ENCODE peak calls at places on chromosomes 5 and 9, in four cellular contexts. D, E, I and L are unnamed samples.

GRCh38 chr9:124657526-124657925 is 113.6 kb downstream of the NR6A1 start:
- DNase-seq in E (no peak), I (no peak), D (no peak), L (no peak)

GRCh38 chr9:3858961-3859360 is 333.2 kb upstream of the RFX3 start:
- DNase-seq in I (peak), D (no peak), E (peak), L (no peak)

GRCh38 chr9:35776018-35776417 is 15.4 kb upstream of the NPR2 start:
- DNase-seq in I (no peak), E (no peak), D (no peak), L (no peak)

GRCh38 chr9:100063185-100063584 is 35.6 kb downstream of the ERP44 start:
- DNase-seq in I (no peak), D (no peak), E (peak), L (no peak)

GRCh38 chr9:133135193-133135745 is 14.2 kb upstream of the RALGDS start:
- DNase-seq in I (peak), D (no peak), E (peak), L (peak)

GRCh38 chr5:76811214-76811613 is 7.6 kb upstream of the F2RL1 start:
- DNase-seq in I (no peak), E (peak), D (no peak), L (no peak)

GRCh38 chr5:109476292-109476691 is 66.5 kb upstream of the PJA2 start:
- DNase-seq in E (no peak), D (no peak), I (no peak), L (no peak)

GRCh38 chr9:93864840-93865239 is 90.3 kb downstream of the BARX1 start:
- DNase-seq in I (no peak), E (no peak), D (no peak), L (no peak)

GRCh38 chr9:107472581-107473335 is 16.8 kb downstream of the KLF4 start:
- DNase-seq in I (no peak), E (no peak), D (no peak), L (no peak)
- TF ChIP-seq SMC3 in I (no peak), E (no peak), D (no peak), L (no peak)

GRCh38 chr9:115650768-115651167 is 502.8 kb upstream of the PAPPA start:
- DNase-seq in E (peak), D (no peak), I (no peak), L (no peak)
- TF ChIP-seq RFX5 in E (no peak), D (no peak), I (no peak), L (no peak)

GRCh38 chr5:41289970-41290464 is 76.7 kb upstream of the C6 start:
- DNase-seq in I (no peak), D (no peak), E (no peak), L (no peak)

GRCh38 chr5:41296066-41296465 is 82.7 kb upstream of the C6 start:
- DNase-seq in D (no peak), E (no peak), I (no peak), L (no peak)

GRCh38 chr5:41286696-41287095 is 73.4 kb upstream of the C6 start:
- DNase-seq in D (no peak), E (no peak), I (no peak), L (no peak)

GRCh38 chr5:41290810-41291209 is 77.5 kb upstream of the C6 start:
- DNase-seq in D (no peak), I (no peak), E (no peak), L (no peak)

GRCh38 chr5:41291323-41291722 is 78.0 kb upstream of the C6 start:
- DNase-seq in D (no peak), E (no peak), I (no peak), L (no peak)
- TF ChIP-seq RCOR1 in D (no peak), E (no peak), I (no peak), L (no peak)

GRCh38 chr5:151670953-151671636 is 15.6 kb downstream of the SPARC start:
- DNase-seq in E (peak), I (no peak), D (no peak), L (no peak)

GRCh38 chr5:151675225-151675955 is 11.3 kb downstream of the SPARC start:
- DNase-seq in D (no peak), E (peak), I (no peak), L (no peak)

GRCh38 chr5:151673421-151673820 is 13.3 kb downstream of the SPARC start:
- DNase-seq in I (no peak), E (no peak), D (no peak), L (no peak)

GRCh38 chr5:151670074-151670686 is 16.5 kb downstream of the SPARC start:
- DNase-seq in E (peak), D (no peak), I (no peak), L (peak)

GRCh38 chr5:151671979-151672378 is 14.7 kb downstream of the SPARC start:
- DNase-seq in E (peak), I (no peak), D (no peak), L (no peak)
- TF ChIP-seq SMC3 in E (no peak), I (no peak), D (no peak), L (no peak)